ENCODE peak calls at places on chromosomes 16 and 17, in four cellular contexts. One of them, this sample, is unnamed.

GRCh38 chr16:57473176-57473840 is 10.8 kb downstream of the POLR2C start:
- DNase-seq in Peyer's patch: no peak
- DNase-seq in PC-3: no peak
- DNase-seq in CD4-positive, alpha-beta memory T cell: no peak
- DNase-seq in this sample: no peak

GRCh38 chr17:44279586-44280344 is 11.8 kb upstream of the SLC4A1 start:
- DNase-seq in Peyer's patch: no peak
- DNase-seq in CD4-positive, alpha-beta memory T cell: no peak
- DNase-seq in PC-3: peak; percentile 70
- DNase-seq in this sample: no peak

GRCh38 chr17:45852535-45853297 is 8.0 kb downstream of the SPPL2C start:
- DNase-seq in Peyer's patch: peak; percentile 53
- DNase-seq in PC-3: peak; percentile 82
- DNase-seq in CD4-positive, alpha-beta memory T cell: peak; percentile 49
- DNase-seq in this sample: peak; percentile 56

GRCh38 chr17:74861554-74862107 is 1.9 kb upstream of the GRIN2C start:
- DNase-seq in PC-3: no peak
- DNase-seq in CD4-positive, alpha-beta memory T cell: no peak
- DNase-seq in Peyer's patch: no peak
- DNase-seq in this sample: no peak

GRCh38 chr16:15434425-15435215 is at the start of gene BMERB1:
- DNase-seq in CD4-positive, alpha-beta memory T cell: peak; percentile 21
- DNase-seq in Peyer's patch: peak; percentile 53
- DNase-seq in PC-3: peak; percentile 34
- DNase-seq in this sample: peak; percentile 16

GRCh38 chr16:81284995-81285600 is 29.7 kb upstream of the GAN start:
- DNase-seq in PC-3: no peak
- DNase-seq in CD4-positive, alpha-beta memory T cell: no peak
- DNase-seq in Peyer's patch: no peak
- DNase-seq in this sample: no peak

GRCh38 chr16:57591870-57592485 is 36.5 kb upstream of the ADGRG1 start:
- DNase-seq in Peyer's patch: no peak
- DNase-seq in PC-3: no peak
- DNase-seq in CD4-positive, alpha-beta memory T cell: no peak
- DNase-seq in this sample: no peak

GRCh38 chr16:19610200-19610599 is 54.7 kb downstream of the VPS35L start:
- DNase-seq in PC-3: no peak
- DNase-seq in CD4-positive, alpha-beta memory T cell: no peak
- DNase-seq in Peyer's patch: no peak
- DNase-seq in this sample: no peak

GRCh38 chr17:35808240-35808961 is 883 bp upstream of the TAF15 start:
- DNase-seq in CD4-positive, alpha-beta memory T cell: no peak
- DNase-seq in Peyer's patch: no peak
- DNase-seq in PC-3: no peak
- DNase-seq in this sample: no peak

GRCh38 chr16:57091990-57092785 is at the start of gene CPNE2:
- DNase-seq in PC-3: peak; percentile 29
- DNase-seq in CD4-positive, alpha-beta memory T cell: peak; percentile 16
- DNase-seq in Peyer's patch: peak; percentile 82
- DNase-seq in this sample: no peak

GRCh38 chr16:7376227-7376626 is 43.6 kb downstream of the RBFOX1 start:
- DNase-seq in PC-3: no peak
- DNase-seq in Peyer's patch: no peak
- DNase-seq in CD4-positive, alpha-beta memory T cell: no peak
- DNase-seq in this sample: no peak
- H3K27ac ChIP-seq in PC-3: no peak overlapping the region
- H3K27ac ChIP-seq in Peyer's patch: no peak overlapping the region
- H3K27ac ChIP-seq in CD4-positive, alpha-beta memory T cell: no peak overlapping the region
- H3K27ac ChIP-seq in this sample: no peak overlapping the region

GRCh38 chr16:3038256-3038655 is 1.5 kb upstream of the BICDL2 start:
- DNase-seq in PC-3: no peak
- DNase-seq in Peyer's patch: no peak
- DNase-seq in CD4-positive, alpha-beta memory T cell: no peak
- DNase-seq in this sample: no peak

GRCh38 chr16:3036726-3037315 is at the start of gene BICDL2:
- DNase-seq in Peyer's patch: peak; percentile 88
- DNase-seq in PC-3: peak; percentile 21
- DNase-seq in CD4-positive, alpha-beta memory T cell: no peak
- DNase-seq in this sample: no peak

GRCh38 chr16:3035972-3036725 is 595 bp downstream of the BICDL2 start:
- DNase-seq in PC-3: no peak
- DNase-seq in CD4-positive, alpha-beta memory T cell: no peak
- DNase-seq in Peyer's patch: peak; percentile 78
- DNase-seq in this sample: no peak

GRCh38 chr16:3032624-3033023 is 4.1 kb downstream of the BICDL2 start:
- DNase-seq in CD4-positive, alpha-beta memory T cell: no peak
- DNase-seq in PC-3: no peak
- DNase-seq in Peyer's patch: no peak
- DNase-seq in this sample: no peak

DNA sequence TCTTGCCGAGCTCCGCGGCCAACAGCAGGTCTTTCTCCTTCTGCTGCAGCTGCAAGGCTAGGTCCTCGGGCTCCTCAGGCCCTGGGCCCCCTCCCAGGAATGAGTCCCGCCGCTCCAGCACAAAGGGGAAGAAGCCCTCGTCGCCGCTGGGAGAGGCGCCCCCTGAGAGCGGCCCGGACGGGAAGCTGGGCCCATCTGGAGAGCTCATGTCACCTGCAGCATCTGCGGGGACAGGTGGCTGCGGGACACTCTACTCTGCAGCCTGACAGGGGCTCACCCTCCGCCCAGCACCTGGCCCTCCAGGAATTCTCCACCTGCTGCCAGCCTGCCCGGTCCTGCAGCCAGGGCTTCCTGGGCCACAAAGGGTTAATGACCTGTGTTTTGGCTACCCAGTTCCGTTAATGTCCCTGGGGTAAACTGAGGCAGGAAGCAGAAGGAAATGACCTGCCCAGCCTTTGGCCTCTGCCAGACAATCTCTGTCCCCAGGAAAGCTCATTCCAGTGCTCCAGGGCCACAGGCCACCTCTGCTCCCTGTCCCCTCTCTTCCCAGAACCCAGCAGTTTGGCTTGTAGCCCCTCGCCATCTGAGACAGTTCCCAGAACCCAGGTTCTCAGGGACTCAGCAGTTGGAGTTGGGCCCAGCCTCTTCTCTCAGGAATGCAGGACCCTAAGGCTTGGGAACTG is 1.3 kb downstream of the BICDL2 start:
- DNase-seq in PC-3: no peak
- DNase-seq in Peyer's patch: no peak
- DNase-seq in CD4-positive, alpha-beta memory T cell: no peak
- DNase-seq in this sample: no peak
- H3K27me3 ChIP-seq in PC-3: no peaks in the 10 kb centered on the region
- H3K27me3 ChIP-seq in Peyer's patch: no peaks in the 10 kb centered on the region
- H3K27me3 ChIP-seq in CD4-positive, alpha-beta memory T cell: peaks cover 50% of the 10 kb centered on the region
- H3K27me3 ChIP-seq in this sample: peaks cover 82% of the 10 kb centered on the region

DNA sequence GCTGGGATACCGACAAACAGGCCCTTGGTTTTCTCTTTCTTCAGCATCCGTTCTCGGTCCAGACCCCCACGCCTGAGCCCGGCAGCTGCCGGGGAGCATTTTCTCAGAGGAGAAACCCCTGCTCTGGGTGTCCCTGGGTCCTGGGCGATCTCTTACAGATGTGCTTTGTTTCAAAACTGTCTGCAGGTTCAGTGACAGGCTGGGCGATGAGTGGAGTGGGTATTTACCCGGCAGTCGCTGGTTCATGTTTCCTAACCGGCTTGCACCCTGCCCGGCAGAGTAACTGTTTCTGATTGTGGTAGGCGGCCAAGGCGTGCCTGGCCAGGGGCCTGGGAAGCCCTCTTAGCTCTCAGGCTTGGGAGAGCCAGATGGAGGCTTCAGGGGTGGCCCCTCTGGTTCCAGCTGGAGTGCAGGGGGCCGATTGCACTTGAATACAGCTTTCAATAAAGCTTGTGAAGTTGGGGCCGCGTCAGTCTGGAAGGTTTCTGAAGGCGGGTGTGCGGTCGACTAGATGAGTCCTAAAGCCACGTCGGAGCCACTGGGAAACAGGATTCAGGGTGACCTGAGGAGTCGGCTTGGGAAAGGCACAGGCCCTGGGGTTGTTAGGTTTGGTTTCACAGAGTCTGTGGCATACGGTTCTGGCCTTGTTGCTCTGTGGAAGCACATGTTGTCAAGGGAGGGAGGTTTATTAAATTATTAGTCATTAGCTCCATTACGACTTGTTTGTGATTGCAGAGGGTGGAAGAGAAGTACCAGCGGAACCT is 1.4 kb downstream of the BAIAP2 start:
- DNase-seq in CD4-positive, alpha-beta memory T cell: no peak
- DNase-seq in Peyer's patch: no peak
- DNase-seq in PC-3: peak; percentile 50
- DNase-seq in this sample: no peak
- H3K27ac ChIP-seq in CD4-positive, alpha-beta memory T cell: no peak overlapping the region
- H3K27ac ChIP-seq in Peyer's patch: no peak overlapping the region
- H3K27ac ChIP-seq in PC-3: peak overlapping the region; percentile 77
- H3K27ac ChIP-seq in this sample: no peak overlapping the region

GRCh38 chr17:4741544-4741943 is 1.8 kb upstream of the CXCL16 start:
- DNase-seq in CD4-positive, alpha-beta memory T cell: no peak
- DNase-seq in PC-3: no peak
- DNase-seq in Peyer's patch: no peak
- DNase-seq in this sample: no peak

GRCh38 chr17:4742133-4742532 is 2.4 kb upstream of the CXCL16 start:
- DNase-seq in CD4-positive, alpha-beta memory T cell: no peak
- DNase-seq in PC-3: no peak
- DNase-seq in Peyer's patch: no peak
- DNase-seq in this sample: no peak

GRCh38 chr17:4743216-4743615 is 3.5 kb upstream of the CXCL16 start:
- DNase-seq in CD4-positive, alpha-beta memory T cell: no peak
- DNase-seq in Peyer's patch: no peak
- DNase-seq in PC-3: no peak
- DNase-seq in this sample: no peak

GRCh38 chr17:4743898-4744297 is 4.2 kb upstream of the CXCL16 start:
- DNase-seq in Peyer's patch: no peak
- DNase-seq in PC-3: no peak
- DNase-seq in CD4-positive, alpha-beta memory T cell: no peak
- DNase-seq in this sample: no peak

DNA sequence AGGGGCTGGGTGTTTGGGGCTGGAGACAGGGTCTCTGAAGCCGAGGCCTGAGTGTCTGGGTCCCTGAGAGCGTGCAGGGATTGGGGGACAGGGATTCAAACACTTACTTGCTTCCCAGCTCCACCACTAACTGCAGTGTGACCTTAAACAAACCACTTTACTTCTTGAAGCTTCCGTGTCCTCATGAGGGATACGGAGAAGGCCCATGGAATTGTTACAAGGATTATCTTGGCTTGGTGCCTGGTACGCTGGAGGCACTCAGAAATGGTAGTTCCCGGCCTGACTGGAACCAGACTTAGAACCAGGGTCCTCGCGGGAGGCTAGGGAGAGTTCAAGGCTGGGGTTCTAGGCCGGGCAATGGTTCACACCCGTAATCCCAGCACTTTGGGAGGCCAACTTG is 2.9 kb upstream of the CXCL16 start:
- DNase-seq in CD4-positive, alpha-beta memory T cell: no peak
- DNase-seq in Peyer's patch: no peak
- DNase-seq in PC-3: no peak
- DNase-seq in this sample: no peak
- H3K27me3 ChIP-seq in CD4-positive, alpha-beta memory T cell: no peaks in the 10 kb centered on the region
- H3K27me3 ChIP-seq in Peyer's patch: no peaks in the 10 kb centered on the region
- H3K27me3 ChIP-seq in PC-3: no peaks in the 10 kb centered on the region
- H3K27me3 ChIP-seq in this sample: peaks cover 6% of the 10 kb centered on the region